ENCODE peak calls at places on chromosomes 7 and 10, in six cellular contexts. Z is hepatocyte, K is Panc1, D is vagina, W is Calu3, Y is bronchial epithelial cell. B is an unnamed sample.

GRCh38 chr7:47477191-47478016 is 104.5 kb downstream of the TNS3 start:
- DNase-seq in Y (no peak), Z (no peak), D (no peak), K (no peak), W (no peak), B (no peak)

GRCh38 chr10:77710081-77710551 is 72.5 kb upstream of the KCNMA1 start:
- DNase-seq in D (no peak), K (no peak), Y (no peak), W (no peak), Z (no peak), B (no peak)

GRCh38 chr10:36489928-36490279 is 635.5 kb upstream of the ANKRD30A start:
- DNase-seq in Z (no peak), K (no peak), D (no peak), W (no peak), Y (peak), B (no peak)

GRCh38 chr10:133421336-133422222 is 2.8 kb downstream of the SPRN start:
- DNase-seq in D (no peak), Y (no peak), Z (peak), W (no peak), K (no peak), B (no peak)

GRCh38 chr10:70952921-70953320 is 64.6 kb upstream of the PCBD1 start:
- DNase-seq in W (no peak), Z (no peak), Y (no peak), D (no peak), K (no peak), B (no peak)

GRCh38 chr10:113967096-113967495 is 76.6 kb upstream of the ADRB1 start:
- DNase-seq in D (peak), K (no peak), Z (no peak), Y (no peak), W (no peak), B (no peak)

GRCh38 chr10:60186315-60187071 is 203.2 kb downstream of the ANK3 start:
- DNase-seq in W (no peak), K (no peak), D (no peak), Z (no peak), Y (peak), B (no peak)

GRCh38 chr7:19526639-19527038 is 182.2 kb downstream of the POLR1F start:
- DNase-seq in W (no peak), D (no peak), Y (no peak), Z (no peak), K (no peak), B (no peak)

GRCh38 chr7:26584964-26585650 is 279.3 kb downstream of the SKAP2 start:
- DNase-seq in D (no peak), W (no peak), Z (peak), Y (no peak), K (no peak), B (no peak)

GRCh38 chr10:234708-235406 is 99.6 kb downstream of the ZMYND11 start:
- DNase-seq in Z (no peak), K (no peak), Y (peak), D (no peak), W (no peak), B (no peak)

GRCh38 chr7:17371656-17372524 is 73.4 kb downstream of the AHR start:
- DNase-seq in Z (peak), K (peak), D (no peak), W (peak), Y (peak), B (peak)

GRCh38 chr7:1091019-1091643 is 3.2 kb downstream of the GPER1 start:
- DNase-seq in Z (no peak), W (no peak), Y (no peak), K (no peak), D (no peak), B (no peak)

GRCh38 chr7:47654672-47655340 is 72.9 kb upstream of the TNS3 start:
- DNase-seq in W (no peak), Z (no peak), Y (no peak), K (no peak), D (no peak), B (peak)

GRCh38 chr7:40717242-40717641 is 582.4 kb downstream of the SUGCT start:
- DNase-seq in D (no peak), K (no peak), Y (peak), Z (peak), W (peak), B (peak)

GRCh38 chr7:46391215-46391614 is 470.1 kb upstream of the IGFBP3 start:
- DNase-seq in D (no peak), Z (peak), Y (no peak), W (no peak), K (no peak), B (no peak)

GRCh38 chr7:148262721-148263229 is 327.8 kb upstream of the C7orf33 start:
- DNase-seq in W (peak), K (peak), Y (peak), Z (peak), D (no peak), B (peak)

GRCh38 chr7:34165927-34166550 is 260.7 kb downstream of the BMPER start:
- DNase-seq in Y (peak), Z (peak), D (no peak), K (no peak), W (peak), B (peak)

GRCh38 chr7:134182078-134182477 is 54.9 kb downstream of the LRGUK start:
- DNase-seq in D (no peak), W (no peak), Z (no peak), K (no peak), Y (peak), B (peak)

GRCh38 chr10:110753462-110753861 is 109.3 kb downstream of the RBM20 start:
- DNase-seq in K (no peak), Y (no peak), D (no peak), W (no peak), Z (no peak), B (no peak)

GRCh38 chr10:70362357-70362756 is 20.1 kb downstream of the LRRC20 start:
- DNase-seq in Z (no peak), Y (no peak), K (no peak), W (no peak), D (no peak), B (no peak)

GRCh38 chr10:70155255-70155838 is 8.8 kb upstream of the TYSND1 start:
- DNase-seq in K (no peak), Z (no peak), Y (no peak), W (no peak), D (no peak), B (no peak)

GRCh38 chr10:3401491-3401938 is 228.9 kb upstream of the PITRM1 start:
- DNase-seq in Z (no peak), D (no peak), K (no peak), W (no peak), Y (no peak), B (peak)

GRCh38 chr7:7820939-7821338 is 102.5 kb upstream of the RPA3 start:
- DNase-seq in K (no peak), W (no peak), Z (no peak), D (no peak), Y (no peak), B (no peak)

GRCh38 chr7:97390052-97390451 is 272.6 kb downstream of the SDHAF3 start:
- DNase-seq in W (no peak), Z (no peak), D (no peak), Y (no peak), K (no peak), B (no peak)

GRCh38 chr7:106717997-106718871 is 57.3 kb upstream of the CCDC71L start:
- DNase-seq in Y (peak), K (peak), D (no peak), W (peak), Z (peak), B (peak)

GRCh38 chr10:60739581-60739980 is 38.7 kb upstream of the CDK1 start:
- DNase-seq in K (no peak), Y (no peak), W (no peak), Z (no peak), D (no peak), B (no peak)

GRCh38 chr10:86673827-86674581 is 5.7 kb downstream of the LDB3 start:
- DNase-seq in K (no peak), Y (no peak), Z (no peak), W (no peak), D (no peak), B (no peak)

GRCh38 chr7:27211694-27212316 is 11.9 kb upstream of the HOXA13 start:
- DNase-seq in D (peak), K (no peak), Z (no peak), W (no peak), Y (no peak), B (no peak)

GRCh38 chr7:50731703-50732582 is 50.8 kb downstream of the GRB10 start:
- DNase-seq in D (peak), K (no peak), Y (no peak), Z (no peak), W (no peak), B (no peak)

GRCh38 chr7:139775829-139776266 is 1.9 kb downstream of the HIPK2 start:
- DNase-seq in K (peak), Y (peak), W (peak), D (no peak), Z (peak), B (peak)
- TF ChIP-seq CTCF in K (peak), Y (peak), W (peak), D (no peak), Z (peak), B (peak)

DNA sequence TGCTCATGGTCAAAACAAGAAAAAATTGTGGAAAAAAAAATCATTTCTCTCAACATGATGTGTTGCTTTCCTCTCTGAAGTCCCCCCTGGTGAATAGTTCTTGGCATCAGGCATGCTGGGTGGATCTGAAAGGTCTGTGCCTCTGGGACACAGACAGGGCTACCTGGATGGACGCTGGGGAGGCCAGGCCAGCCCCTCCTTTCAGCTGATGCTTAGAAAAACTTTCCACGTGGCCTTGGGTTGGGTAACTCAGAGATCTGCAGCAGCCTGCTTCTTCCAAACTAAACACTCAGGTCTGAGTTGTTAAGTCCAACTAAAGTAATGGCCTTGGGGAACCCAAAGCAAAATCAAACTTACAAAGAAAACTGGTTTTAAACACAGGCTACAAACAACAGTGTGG is 113.0 kb downstream of the CCDC3 start:
- DNase-seq in Y (no peak), W (no peak), K (no peak), D (no peak), Z (no peak), B (no peak)
- TF ChIP-seq CTCF in Y (no peak), W (no peak), K (no peak), D (no peak), Z (no peak), B (no peak)

GRCh38 chr7:94883676-94884075 is 23.7 kb upstream of the PPP1R9A start:
- DNase-seq in Z (no peak), Y (no peak), W (no peak), D (no peak), K (no peak), B (no peak)

GRCh38 chr7:94882891-94883290 is 24.5 kb upstream of the PPP1R9A start:
- DNase-seq in Y (peak), D (no peak), K (no peak), Z (no peak), W (no peak), B (peak)

GRCh38 chr7:94893661-94894060 is 13.7 kb upstream of the PPP1R9A start:
- DNase-seq in D (no peak), W (no peak), K (no peak), Y (no peak), Z (no peak), B (no peak)

GRCh38 chr7:94888995-94889523 is 18.3 kb upstream of the PPP1R9A start:
- DNase-seq in Y (no peak), K (no peak), D (no peak), W (no peak), Z (no peak), B (no peak)

GRCh38 chr7:94888542-94888941 is 18.9 kb upstream of the PPP1R9A start:
- DNase-seq in W (peak), K (no peak), Y (peak), Z (peak), D (no peak), B (peak)
- TF ChIP-seq CTCF in W (peak), K (no peak), Y (peak), Z (peak), D (no peak), B (peak)

GRCh38 chr7:94656658-94656924 is 658 bp upstream of the SGCE start:
- DNase-seq in K (no peak), W (no peak), Y (no peak), D (no peak), Z (no peak), B (peak)

GRCh38 chr7:94660006-94660405 is 4.1 kb upstream of the SGCE start:
- DNase-seq in Z (no peak), Y (no peak), K (no peak), D (no peak), W (no peak), B (no peak)

GRCh38 chr7:94655884-94656657 is at the start of gene SGCE:
- DNase-seq in K (no peak), Z (peak), Y (peak), D (no peak), W (peak), B (peak)

GRCh38 chr7:94656925-94657731 is 1.2 kb upstream of the SGCE start:
- DNase-seq in K (no peak), W (no peak), D (no peak), Z (peak), Y (peak), B (peak)

GRCh38 chr7:94657771-94658693 is 2.1 kb upstream of the SGCE start:
- DNase-seq in Y (peak), D (no peak), K (peak), W (peak), Z (peak), B (peak)
- TF ChIP-seq CTCF in Y (peak), D (no peak), K (no peak), W (no peak), Z (no peak), B (no peak)

DNA sequence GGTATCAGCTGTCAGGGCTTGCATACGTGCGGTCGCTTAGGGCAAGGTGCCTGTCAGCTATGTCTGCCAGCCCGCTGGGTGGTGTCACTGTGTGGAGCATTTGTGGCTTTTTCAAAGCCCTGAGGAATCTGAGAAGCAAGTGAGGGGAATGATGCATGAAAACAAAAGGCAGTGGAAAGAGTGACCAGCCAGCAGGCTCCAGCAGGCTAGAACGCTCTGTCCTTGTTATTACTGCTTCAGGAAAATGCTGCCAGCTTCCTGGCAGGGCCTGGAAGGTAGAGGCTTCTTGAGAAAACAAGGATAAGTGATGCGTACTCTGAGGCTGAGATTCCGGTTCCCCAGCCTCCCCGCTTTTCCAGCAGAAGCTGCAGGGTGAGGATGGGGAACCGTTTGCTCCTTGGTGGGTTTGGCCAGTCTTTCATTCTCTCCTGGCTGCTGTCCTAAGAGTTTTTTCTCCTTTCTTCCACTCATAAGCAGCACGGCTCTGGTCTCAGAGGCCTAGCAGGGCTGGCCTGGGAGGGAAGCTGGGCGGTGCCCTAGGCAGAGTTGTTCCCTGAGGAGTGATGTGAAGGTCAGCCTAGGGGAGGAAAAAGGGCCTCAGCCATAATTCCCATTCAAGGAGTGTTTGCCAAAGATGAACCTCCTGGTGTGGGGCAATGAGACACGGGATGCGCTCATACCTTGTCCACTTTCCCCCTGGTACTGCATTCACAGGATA is 42.8 kb upstream of the MKLN1 start:
- DNase-seq in Z (peak), K (no peak), D (peak), Y (peak), W (no peak), B (no peak)
- TF ChIP-seq CTCF in Z (no peak), K (no peak), D (no peak), Y (no peak), W (no peak), B (no peak)

DNA sequence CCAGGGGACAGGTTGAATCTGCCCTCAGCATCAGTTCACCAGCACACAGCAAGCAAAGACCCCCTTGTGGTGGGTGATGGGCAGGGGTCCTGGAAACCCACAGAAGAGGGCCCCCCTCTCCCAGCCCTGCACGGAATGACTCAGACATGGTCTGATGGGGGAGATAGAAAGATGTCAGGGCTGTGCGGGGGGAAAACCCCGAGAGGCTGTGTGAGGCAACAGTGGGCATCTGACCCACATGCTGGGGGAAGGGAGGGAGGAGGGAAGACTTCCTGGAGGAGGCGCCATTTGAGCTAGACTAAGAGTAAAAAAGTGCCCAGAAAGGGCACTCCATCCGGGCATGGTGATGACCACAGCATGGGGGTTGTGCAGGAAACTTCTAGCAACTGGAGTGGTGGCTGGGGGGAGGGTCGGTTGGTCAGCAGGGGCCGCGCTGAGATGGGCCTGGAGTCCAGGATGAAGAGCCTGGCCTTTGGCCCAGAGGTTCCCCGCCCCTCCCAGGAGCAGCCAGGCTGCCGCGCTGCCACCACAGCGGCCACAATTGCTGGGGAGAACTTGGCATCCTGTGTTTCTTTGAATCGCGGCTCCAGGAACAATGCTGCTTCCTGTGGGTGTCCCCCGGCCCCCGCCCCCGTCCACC is 2.5 kb downstream of the LFNG start:
- DNase-seq in K (no peak), Y (no peak), D (no peak), W (peak), Z (no peak), B (peak)
- TF ChIP-seq CTCF in K (peak), Y (no peak), D (no peak), W (no peak), Z (no peak), B (no peak)

GRCh38 chr10:31803606-31804195 is 124.9 kb downstream of the ARHGAP12 start:
- DNase-seq in K (no peak), Z (no peak), W (no peak), Y (no peak), D (no peak), B (no peak)

GRCh38 chr10:31804416-31804815 is 124.2 kb downstream of the ARHGAP12 start:
- DNase-seq in Y (no peak), W (no peak), Z (no peak), K (no peak), D (no peak), B (no peak)

DNA sequence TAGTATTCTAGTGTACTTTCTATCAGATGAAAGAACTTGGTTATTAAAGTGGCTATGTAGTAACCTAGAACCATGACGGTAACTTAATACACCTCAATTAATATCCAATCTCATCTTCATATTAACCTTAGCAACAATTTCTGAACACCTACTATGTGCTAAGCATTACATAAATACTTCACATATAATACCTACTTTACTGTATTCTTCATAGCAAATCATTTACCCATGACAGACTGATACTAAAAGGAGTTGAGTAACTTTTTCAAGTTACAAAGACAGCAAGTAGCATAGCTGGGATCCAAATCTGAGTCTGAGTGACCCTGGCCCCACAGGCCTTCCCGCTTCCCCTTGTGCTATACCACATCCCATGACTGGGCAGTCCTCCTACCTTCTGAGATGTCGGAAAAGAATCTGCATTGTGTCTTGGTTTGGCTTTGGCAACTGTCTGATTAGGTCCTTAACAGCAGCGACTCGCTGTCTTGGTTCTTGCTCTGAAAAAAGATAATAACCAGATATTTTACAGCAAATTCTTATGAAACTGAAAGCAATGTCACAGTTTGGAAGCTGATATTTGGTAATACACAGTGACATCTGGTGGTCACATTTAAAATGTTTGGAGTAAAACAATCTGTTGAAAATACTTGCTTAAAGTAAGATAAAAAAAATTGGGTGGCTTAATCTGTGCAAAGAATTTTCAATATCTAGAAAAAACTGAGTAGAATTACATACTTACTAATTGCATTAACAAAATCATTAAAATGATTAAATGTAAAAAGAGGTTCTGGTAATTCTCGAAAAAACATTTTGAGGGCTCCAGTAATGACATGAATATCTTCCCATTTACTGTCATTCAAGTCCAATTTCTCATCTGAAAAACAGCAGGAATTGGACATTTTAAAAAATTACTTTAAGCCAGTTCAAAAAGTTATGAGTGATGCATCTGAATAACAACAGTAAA is 120.1 kb downstream of the ARHGAP12 start:
- DNase-seq in D (peak), K (peak), Y (peak), W (no peak), Z (peak), B (peak)
- TF ChIP-seq CTCF in D (peak), K (peak), Y (peak), W (peak), Z (peak), B (peak)

DNA sequence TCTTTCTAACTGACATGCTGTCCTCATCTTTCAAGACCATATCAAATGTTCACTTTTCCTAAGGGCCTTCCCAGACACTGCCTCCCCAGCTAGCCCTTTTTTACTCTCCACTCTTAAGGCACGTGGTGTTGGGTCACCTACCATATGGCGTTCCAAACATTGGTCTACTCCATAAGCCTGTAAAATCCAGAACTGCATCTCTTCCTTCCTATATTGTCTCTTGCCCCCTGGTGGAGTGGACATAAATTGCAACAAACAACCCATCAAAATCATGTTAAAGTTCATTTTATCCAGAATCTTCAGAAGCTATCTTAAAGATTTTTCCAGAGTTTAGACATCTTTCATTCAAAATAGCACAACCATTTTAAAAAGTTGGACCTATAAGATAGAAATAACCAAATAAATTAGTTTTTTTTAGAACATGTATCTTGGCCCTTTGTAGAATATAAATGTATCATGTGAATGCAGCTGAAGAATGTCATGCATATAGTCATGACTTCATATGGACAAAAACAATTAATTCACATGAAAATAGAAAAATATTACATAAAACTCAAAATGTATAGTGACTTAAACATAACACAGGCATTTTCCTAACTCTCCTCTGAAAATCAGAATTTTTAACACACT is 180.6 kb upstream of the CHRM2 start:
- DNase-seq in K (peak), D (no peak), Z (peak), W (no peak), Y (peak), B (peak)
- TF ChIP-seq CTCF in K (peak), D (no peak), Z (peak), W (peak), Y (peak), B (peak)

B was measured in MCF 10A.